ENCODE peak calls at places on chromosome 22, in seven cellular contexts. I is HCT116, P is esophagus squamous epithelium, J is uterus, Q is tibial nerve, W is stomach, Y is A549. T is an unnamed sample.

GRCh38 chr22:25700996-25701815 is 40.8 kb upstream of the MYO18B start:
- DNase-seq in Y (no peak), W (no peak), P (no peak), Q (peak; percentile 9), J (no peak), I (no peak), T (no peak)

GRCh38 chr22:40510965-40511364 is 125.6 kb downstream of the MRTFA start:
- DNase-seq in J (no peak), Q (no peak), P (no peak), I (no peak), Y (no peak), W (no peak), T (no peak)

GRCh38 chr22:48886604-48887393 is 940.9 kb downstream of the BRD1 start:
- DNase-seq in I (no peak), Q (no peak), P (no peak), Y (no peak), W (no peak), J (no peak), T (no peak)

GRCh38 chr22:44369241-44369652 is 56.5 kb upstream of the SHISAL1 start:
- DNase-seq in J (no peak), Y (no peak), Q (no peak), I (no peak), W (no peak), P (no peak), T (no peak)

GRCh38 chr22:48322907-48323306 is 1504.8 kb downstream of the BRD1 start:
- DNase-seq in I (no peak), J (no peak), W (no peak), Y (no peak), Q (no peak), P (no peak), T (no peak)

GRCh38 chr22:39814899-39815298 is 78.7 kb downstream of the ENTHD1 start:
- DNase-seq in P (no peak), W (no peak), J (no peak), Y (no peak), Q (no peak), I (no peak), T (no peak)

GRCh38 chr22:37571258-37571991 is 8.5 kb downstream of the LGALS2 start:
- DNase-seq in I (peak; percentile 63), W (no peak), Y (peak; percentile 57), J (no peak), Q (no peak), P (no peak), T (no peak)

GRCh38 chr22:47927811-47928210 is 1165.4 kb downstream of the TBC1D22A start:
- DNase-seq in W (no peak), Y (no peak), Q (no peak), I (no peak), P (no peak), J (no peak), T (no peak)

GRCh38 chr22:37283393-37283937 is 1.2 kb downstream of the CYTH4 start:
- DNase-seq in Y (no peak), I (no peak), J (no peak), P (no peak), W (no peak), Q (no peak), T (no peak)

GRCh38 chr22:27381960-27382742 is 419.4 kb downstream of the MN1 start:
- DNase-seq in I (no peak), Y (no peak), Q (no peak), P (no peak), W (no peak), J (no peak), T (no peak)

GRCh38 chr22:48310740-48311139 is 1516.9 kb downstream of the BRD1 start:
- DNase-seq in Q (no peak), Y (no peak), W (no peak), I (no peak), J (no peak), P (no peak), T (no peak)

GRCh38 chr22:16601437-16602223 is 9.0 kb upstream of the CCT8L2 start:
- DNase-seq in P (no peak), W (no peak), Y (no peak), J (no peak), I (no peak), Q (no peak), T (no peak)

GRCh38 chr22:33314316-33314715 is 256.1 kb upstream of the SYN3 start:
- DNase-seq in Q (no peak), I (no peak), J (no peak), W (no peak), P (no peak), Y (no peak), T (no peak)

GRCh38 chr22:38882480-38882879 is 10.5 kb upstream of the CBX6 start:
- DNase-seq in I (no peak), W (no peak), Q (no peak), P (no peak), J (peak; percentile 68), Y (no peak), T (no peak)

GRCh38 chr22:46851311-46851710 is 88.9 kb downstream of the TBC1D22A start:
- DNase-seq in J (no peak), Y (no peak), P (no peak), I (no peak), Q (no peak), W (no peak), T (no peak)

DNA sequence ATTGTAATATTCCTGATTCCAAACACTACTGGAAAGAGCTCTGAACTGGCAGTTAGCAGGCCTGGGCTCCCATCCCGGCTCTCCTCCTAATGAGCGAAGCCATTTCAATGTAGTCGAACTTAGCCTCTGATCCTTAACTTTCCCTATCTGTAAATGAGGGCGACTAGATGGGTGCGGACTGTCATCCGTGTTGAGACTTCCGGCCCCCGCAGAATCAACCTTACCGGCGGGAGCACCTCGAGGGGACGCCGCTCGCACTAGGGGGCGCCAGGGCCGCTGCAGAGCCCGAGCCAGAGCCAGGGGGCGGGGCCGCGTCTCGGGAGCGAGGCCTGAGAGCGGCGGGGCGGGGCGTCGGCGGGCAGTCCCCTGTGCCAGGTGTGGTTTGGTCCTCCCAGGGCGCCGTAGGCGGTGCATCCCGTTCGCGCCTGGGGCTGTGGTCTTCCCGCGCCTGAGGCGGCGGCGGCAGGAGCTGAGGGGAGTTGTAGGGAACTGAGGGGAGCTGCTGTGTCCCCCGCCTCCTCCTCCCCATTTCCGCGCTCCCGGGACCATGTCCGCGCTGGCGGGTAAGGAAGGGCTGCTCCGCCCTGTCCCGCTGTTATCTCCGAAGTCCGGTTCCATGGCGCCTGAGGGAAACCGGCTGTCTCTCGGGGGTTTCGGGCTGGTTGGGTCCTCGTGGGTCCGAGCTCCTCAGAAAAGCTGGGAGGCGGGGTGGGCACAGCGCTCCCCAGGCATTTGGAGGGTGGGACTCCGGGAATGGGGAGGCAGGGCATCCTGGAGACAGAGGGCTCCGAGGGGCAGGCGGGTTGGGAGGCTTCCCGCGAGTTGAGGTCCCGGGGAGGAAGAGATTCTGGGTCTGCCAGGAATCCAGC is at the start of gene LIMK2:
- DNase-seq in W (peak; percentile 98), Q (peak; percentile 92), I (peak; percentile 76), P (peak; percentile 66), Y (peak; percentile 84), J (peak; percentile 92), T (peak; percentile 93)
- TF ChIP-seq POLR2A in W (no peak), Q (no peak), I (no peak), P (peak; percentile 52), Y (peak; percentile 64), J (peak; percentile 27), T (peak; percentile 67)

GRCh38 chr22:41935015-41935908 is 8.7 kb upstream of the TNFRSF13C start:
- DNase-seq in Q (no peak), P (no peak), I (no peak), W (no peak), J (no peak), Y (no peak), T (no peak)

GRCh38 chr22:41943661-41944209 is 3.2 kb downstream of the CENPM start:
- DNase-seq in J (no peak), Q (no peak), P (no peak), Y (no peak), I (no peak), W (peak; percentile 77), T (no peak)

GRCh38 chr22:41940853-41941765 is 5.8 kb downstream of the CENPM start:
- DNase-seq in I (no peak), J (peak; percentile 85), P (no peak), Y (peak; percentile 74), Q (peak; percentile 92), W (peak; percentile 91), T (no peak)

GRCh38 chr22:41936894-41937169 is 10.1 kb downstream of the CENPM start:
- DNase-seq in P (no peak), Q (no peak), W (no peak), J (no peak), Y (no peak), I (no peak), T (no peak)

GRCh38 chr22:41939981-41940852 is 6.7 kb downstream of the CENPM start:
- DNase-seq in P (peak; percentile 81), W (peak; percentile 83), Q (no peak), Y (peak; percentile 67), I (no peak), J (no peak), T (no peak)
- TF ChIP-seq POLR2A in P (peak; percentile 33), W (no peak), Q (no peak), Y (no peak), I (no peak), J (no peak), T (peak; percentile 91)

GRCh38 chr22:49948958-49949913 is 11.3 kb upstream of the PIM3 start:
- DNase-seq in P (no peak), W (peak; percentile 97), Y (peak; percentile 74), I (no peak), Q (no peak), J (no peak), T (no peak)
- TF ChIP-seq POLR2A in P (peak; percentile 32), W (no peak), Y (no peak), I (no peak), Q (no peak), J (no peak), T (no peak)

GRCh38 chr22:24146190-24146616 is 35.1 kb upstream of the SUSD2 start:
- DNase-seq in Y (peak; percentile 53), P (no peak), I (no peak), W (peak; percentile 58), J (peak; percentile 66), Q (peak; percentile 36), T (peak; percentile 66)
- TF ChIP-seq POLR2A in Y (no peak), P (no peak), I (no peak), W (no peak), J (no peak), Q (no peak), T (no peak)

GRCh38 chr22:45708145-45708544 is 36.5 kb downstream of the ATXN10 start:
- DNase-seq in P (no peak), Q (no peak), Y (no peak), I (no peak), W (no peak), J (no peak), T (no peak)

GRCh38 chr22:45709004-45709739 is 37.5 kb downstream of the ATXN10 start:
- DNase-seq in W (no peak), P (no peak), Y (peak; percentile 90), J (no peak), I (no peak), Q (no peak), T (no peak)

GRCh38 chr22:45710469-45710868 is 38.8 kb downstream of the ATXN10 start:
- DNase-seq in Y (no peak), P (no peak), I (no peak), Q (no peak), W (no peak), J (no peak), T (no peak)

GRCh38 chr22:45709866-45710265 is 38.2 kb downstream of the ATXN10 start:
- DNase-seq in I (no peak), P (no peak), J (no peak), Q (no peak), W (no peak), Y (peak; percentile 77), T (no peak)

DNA sequence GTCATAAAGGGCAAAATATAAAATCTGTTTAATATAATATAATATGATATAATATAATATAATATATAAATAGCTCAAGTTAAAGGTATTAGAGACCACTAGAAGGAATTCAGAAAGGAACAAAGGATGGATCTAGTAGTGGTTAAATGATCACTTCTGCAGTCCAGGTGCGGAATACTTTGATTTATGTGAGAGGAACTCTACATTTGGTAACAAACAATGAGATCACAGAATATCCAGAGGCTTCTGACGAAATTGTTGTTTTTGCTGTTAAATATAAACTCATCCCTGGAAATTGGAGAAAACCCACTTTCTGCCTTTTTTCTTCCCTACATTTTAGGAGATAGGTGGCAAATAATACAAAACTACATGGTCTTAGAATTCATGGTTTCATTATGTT is 36.0 kb downstream of the ATXN10 start:
- DNase-seq in P (no peak), Y (no peak), W (no peak), J (no peak), I (no peak), Q (no peak), T (no peak)
- TF ChIP-seq POLR2A in P (no peak), Y (no peak), W (no peak), J (no peak), I (no peak), Q (no peak), T (no peak)